ENCODE peak calls at places on chromosomes 5 and 9, in four cellular contexts. N is suprapubic skin, D is fibroblast of lung, Y is uterus. F is an unnamed sample. For H3K4me1, the result is how much of the 10 kb centered on the place peaks cover.

GRCh38 chr9:14212116-14212515 is 101.8 kb downstream of the NFIB start:
- DNase-seq in D (peak), Y (no peak), N (no peak), F (no peak)

GRCh38 chr5:59296317-59297264 is 596.9 kb downstream of the PDE4D start:
- DNase-seq in D (peak), Y (no peak), N (no peak), F (no peak)

GRCh38 chr9:755454-756381 is 85.8 kb upstream of the DMRT1 start:
- DNase-seq in Y (no peak), D (peak), N (peak), F (peak)

GRCh38 chr5:17794201-17794600 is 159.9 kb downstream of the TAF11L14 start:
- DNase-seq in D (no peak), N (no peak), Y (no peak), F (no peak)

GRCh38 chr9:126464694-126465441 is 138.2 kb downstream of the MVB12B start:
- DNase-seq in Y (no peak), D (no peak), N (peak), F (no peak)

GRCh38 chr5:72265032-72265903 is 54.8 kb downstream of the MRPS27 start:
- DNase-seq in Y (no peak), D (no peak), N (no peak), F (no peak)

GRCh38 chr9:97694768-97695167 is 2.4 kb downstream of the XPA start:
- DNase-seq in N (no peak), Y (no peak), D (no peak), F (no peak)

GRCh38 chr5:43560128-43560527 is 3.3 kb upstream of the PAIP1 start:
- DNase-seq in N (no peak), D (peak), Y (no peak), F (no peak)

GRCh38 chr5:94577466-94578245 is 40.7 kb downstream of the KIAA0825 start:
- DNase-seq in Y (no peak), D (peak), N (no peak), F (no peak)

GRCh38 chr9:83197611-83198010 is 134.7 kb upstream of the RASEF start:
- DNase-seq in Y (no peak), N (no peak), D (no peak), F (no peak)

GRCh38 chr5:142810891-142811290 is 40.7 kb downstream of the ARHGAP26 start:
- DNase-seq in N (no peak), D (no peak), Y (peak), F (no peak)

GRCh38 chr9:107131108-107131799 is 151.8 kb upstream of the RAD23B start:
- DNase-seq in N (no peak), D (no peak), Y (no peak), F (no peak)

GRCh38 chr5:142590451-142591240 is 95.2 kb downstream of the FGF1 start:
- DNase-seq in N (no peak), Y (no peak), D (peak), F (no peak)

GRCh38 chr9:84481819-84482218 is 141.3 kb upstream of the SLC28A3 start:
- DNase-seq in D (no peak), N (no peak), Y (no peak), F (no peak)

GRCh38 chr5:53253421-53253871 is 143.9 kb upstream of the MOCS2 start:
- DNase-seq in D (peak), N (no peak), Y (no peak), F (peak)

GRCh38 chr5:42720242-42720641 is 36.4 kb upstream of the CCDC152 start:
- DNase-seq in N (no peak), Y (no peak), D (no peak), F (no peak)

GRCh38 chr9:95819636-95820035 is 55.9 kb upstream of the ERCC6L2 start:
- DNase-seq in N (no peak), Y (no peak), D (no peak), F (no peak)

GRCh38 chr9:101629624-101630023 is 34.9 kb upstream of the PPP3R2 start:
- DNase-seq in N (no peak), D (no peak), Y (no peak), F (no peak)

GRCh38 chr9:15104826-15105420 is 194.7 kb upstream of the FREM1 start:
- DNase-seq in D (peak), Y (no peak), N (no peak), F (peak)

GRCh38 chr5:180866296-180866695 is 5.2 kb upstream of the ZFP62 start:
- DNase-seq in N (no peak), D (no peak), Y (no peak), F (no peak)

GRCh38 chr9:93676310-93677054 is 100.1 kb downstream of the PHF2 start:
- DNase-seq in N (peak), D (no peak), Y (peak), F (no peak)

GRCh38 chr9:89359018-89359417 is 40.7 kb downstream of the SECISBP2 start:
- DNase-seq in Y (no peak), N (peak), D (peak), F (no peak)

GRCh38 chr9:101465330-101465915 is 29.8 kb upstream of the ALDOB start:
- DNase-seq in N (no peak), D (peak), Y (peak), F (no peak)

GRCh38 chr9:98191615-98192502 is 578 bp downstream of the CORO2A start:
- DNase-seq in Y (no peak), D (no peak), N (no peak), F (no peak)

GRCh38 chr5:149114403-149115312 is 26.6 kb upstream of the ABLIM3 start:
- DNase-seq in N (no peak), Y (peak), D (peak), F (no peak)

GRCh38 chr9:136835162-136835931 is 6.9 kb upstream of the AJM1 start:
- DNase-seq in Y (no peak), N (no peak), D (no peak), F (no peak)

GRCh38 chr5:41182666-41183065 is 30.7 kb downstream of the C6 start:
- DNase-seq in D (peak), N (no peak), Y (no peak), F (no peak)

GRCh38 chr9:124389146-124389939 is 25.9 kb downstream of the PSMB7 start:
- DNase-seq in N (no peak), D (no peak), Y (no peak), F (no peak)
- H3K4me1 ChIP-seq in N (under half), D (under half), Y (under half), F (under half)

DNA sequence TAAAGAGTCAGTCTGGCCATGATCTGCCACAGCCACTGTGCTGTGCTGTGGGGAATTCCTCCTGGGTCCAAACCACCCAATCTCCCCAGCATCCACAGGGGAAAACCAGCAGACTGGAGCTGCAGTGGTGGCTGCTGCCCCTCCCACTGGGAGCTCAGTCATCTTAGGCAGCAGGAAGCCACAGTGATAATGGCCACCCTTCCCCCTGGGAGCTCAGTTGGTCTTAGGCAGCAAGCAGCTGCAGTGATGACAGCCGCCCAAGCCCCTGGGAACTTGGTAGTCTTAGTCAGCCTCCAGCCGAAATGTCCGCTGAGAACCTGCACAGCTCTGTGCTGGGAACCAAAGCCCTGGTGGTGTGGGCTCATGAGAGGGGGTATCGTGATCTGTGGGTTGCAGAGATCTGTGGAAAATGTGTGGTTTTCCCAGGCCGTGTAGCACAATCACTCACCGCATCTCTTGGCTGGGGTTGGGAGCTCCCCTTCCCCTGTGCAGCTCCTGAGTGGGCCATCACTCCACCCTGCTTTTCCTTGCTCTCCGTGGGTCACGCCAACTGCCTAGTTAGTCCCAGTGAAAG is 38.4 kb upstream of the SMIM15 start:
- DNase-seq in D (peak), Y (no peak), N (no peak), F (no peak)
- H3K4me1 ChIP-seq in D (under half), Y (under half), N (under half), F (under half)

GRCh38 chr5:172571892-172572291 is 69.2 kb upstream of the NEURL1B start:
- DNase-seq in D (no peak), Y (no peak), N (no peak), F (no peak)
- H3K4me1 ChIP-seq in D (under half), Y (under half), N (under half), F (under half)

GRCh38 chr9:33166263-33167083 is 663 bp downstream of the B4GALT1 start:
- DNase-seq in D (no peak), N (peak), Y (peak), F (no peak)

GRCh38 chr9:33168941-33169544 is 1.9 kb upstream of the B4GALT1 start:
- DNase-seq in D (no peak), N (no peak), Y (no peak), F (no peak)

GRCh38 chr9:33165263-33166151 is 1.6 kb downstream of the B4GALT1 start:
- DNase-seq in Y (peak), N (no peak), D (peak), F (no peak)

GRCh38 chr9:33167949-33168535 is 906 bp upstream of the B4GALT1 start:
- DNase-seq in N (no peak), D (no peak), Y (peak), F (no peak)

DNA sequence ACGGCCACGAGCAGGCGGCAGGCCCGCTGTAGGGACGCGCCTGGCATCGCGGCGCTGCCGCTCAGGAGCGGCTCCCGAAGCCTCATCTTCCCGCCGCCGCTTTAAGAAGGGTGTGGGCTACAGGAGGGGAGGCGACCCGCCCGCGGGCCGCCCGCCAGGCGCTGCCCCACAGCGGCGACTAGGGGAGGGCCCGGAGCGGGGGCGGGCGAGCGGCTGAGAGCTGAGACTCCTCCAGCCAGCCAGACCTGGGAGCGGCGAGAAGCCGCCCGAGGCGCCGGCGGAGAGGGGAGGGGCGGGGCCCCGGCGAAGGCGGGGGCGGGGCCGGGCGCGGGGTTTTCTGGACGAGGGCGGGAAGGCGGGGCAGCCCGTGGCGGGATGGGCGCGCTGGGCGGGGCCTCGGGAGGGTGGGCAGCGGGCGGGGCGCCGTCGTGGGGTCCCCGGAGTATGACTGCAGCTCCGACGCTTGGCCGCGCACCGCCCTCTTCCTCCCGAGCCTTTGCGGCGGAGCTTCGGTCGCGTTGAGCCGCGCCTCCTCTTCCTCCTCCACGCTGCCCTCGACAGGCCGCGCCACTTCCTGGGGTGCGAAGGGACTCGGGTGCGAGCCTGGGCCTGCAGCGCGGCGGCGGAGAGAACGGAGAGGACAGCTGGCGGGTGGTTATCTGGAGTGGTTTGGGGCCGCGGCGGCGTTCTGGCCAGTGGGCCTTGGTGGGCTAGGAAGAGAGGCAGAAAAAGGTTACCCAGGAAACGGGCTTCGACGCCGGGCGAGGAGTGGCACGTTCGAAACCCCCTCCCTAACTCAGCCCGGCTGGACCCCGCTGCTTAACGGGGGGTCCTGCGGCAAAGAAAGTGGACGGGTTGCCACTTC is at the start of gene B4GALT1:
- DNase-seq in D (peak), N (peak), Y (peak), F (no peak)
- H3K4me1 ChIP-seq in D (under half), N (half or more), Y (under half), F (under half)

DNA sequence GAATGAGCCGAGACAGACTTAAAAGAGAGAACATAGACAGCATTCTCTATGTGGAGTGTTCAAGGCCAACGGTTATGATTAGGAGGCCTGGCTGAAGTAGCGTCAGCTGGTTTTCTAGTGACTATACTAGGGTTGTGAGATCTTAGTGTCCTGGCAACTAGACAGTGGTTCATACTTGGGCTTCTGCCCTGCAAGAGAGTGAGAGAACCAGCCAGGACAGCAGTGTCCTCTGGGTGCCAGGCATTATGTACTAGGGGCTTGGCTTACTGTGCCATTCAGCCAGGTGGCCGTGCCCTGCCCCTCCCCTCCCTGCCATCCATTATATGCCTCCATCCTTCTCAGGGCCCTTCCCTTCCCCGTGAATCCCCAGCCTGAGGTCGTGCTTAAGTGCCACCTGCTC is 56.8 kb downstream of the TRIO start:
- DNase-seq in N (no peak), D (peak), Y (no peak), F (no peak)
- H3K4me1 ChIP-seq in N (under half), D (under half), Y (under half), F (under half)

GRCh38 chr5:135387629-135387960 is 11.4 kb downstream of the MACROH2A1 start:
- DNase-seq in Y (no peak), N (no peak), D (no peak), F (no peak)
- H3K4me1 ChIP-seq in Y (under half), N (half or more), D (under half), F (half or more)